ENCODE peak calls at places on chromosomes 2 and 18, in ten cellular contexts. C is lower lobe of right lung; I is PC-3; B is neural progenitor cell; M is hepatocyte; F is stomach; U is cardiac muscle cell; S is IMR-90; N is CD8-positive, alpha-beta T cell; V is upper lobe of right lung. Z is an unnamed sample. For H3K27me3 and H3K4me1, the result is how much of the 10 kb centered on the place peaks cover.

GRCh38 chr18:73340135-73340934 is 472.5 kb upstream of the NETO1 start:
- DNase-seq in N (no peak), B (no peak), V (no peak), U (no peak), C (no peak), I (peak), M (no peak), F (no peak), S (peak), Z (no peak)

GRCh38 chr18:26540041-26540628 is 8.2 kb downstream of the KCTD1 start:
- DNase-seq in S (no peak), U (no peak), F (no peak), B (no peak), I (peak), V (no peak), N (no peak), M (no peak), C (no peak), Z (no peak)

GRCh38 chr2:24978661-24979060 is 6.9 kb upstream of the DNAJC27 start:
- DNase-seq in F (no peak), S (no peak), M (no peak), B (no peak), C (no peak), U (no peak), V (no peak), N (no peak), I (no peak), Z (no peak)

GRCh38 chr2:187302146-187302545 is 145.9 kb downstream of the CALCRL start:
- DNase-seq in F (no peak), S (peak), M (no peak), V (no peak), U (no peak), C (no peak), I (no peak), N (no peak), B (no peak), Z (no peak)

GRCh38 chr18:4096501-4096900 is 358.6 kb downstream of the DLGAP1 start:
- DNase-seq in C (no peak), F (no peak), B (no peak), M (peak), S (peak), N (no peak), I (no peak), U (no peak), V (no peak), Z (no peak)

GRCh38 chr18:76275913-76276312 is 219.1 kb downstream of the ZNF516 start:
- DNase-seq in I (no peak), F (no peak), M (no peak), B (no peak), C (no peak), V (no peak), U (no peak), S (no peak), N (no peak), Z (no peak)

GRCh38 chr2:45826889-45827635 is 175.6 kb downstream of the PRKCE start:
- DNase-seq in U (no peak), I (peak), F (peak), S (peak), M (peak), N (no peak), B (no peak), C (no peak), V (no peak), Z (no peak)

GRCh38 chr2:46776687-46777327 is 138.8 kb downstream of the MCFD2 start:
- DNase-seq in V (no peak), N (peak), S (peak), I (peak), F (peak), M (peak), C (peak), B (peak), U (peak), Z (peak)

GRCh38 chr18:13369756-13370510 is 151.4 kb downstream of the LDLRAD4 start:
- DNase-seq in N (no peak), B (no peak), M (peak), I (no peak), F (no peak), S (no peak), V (no peak), U (no peak), C (no peak), Z (peak)

GRCh38 chr2:225056330-225057073 is 14.2 kb upstream of the DOCK10 start:
- DNase-seq in N (peak), V (no peak), U (no peak), B (no peak), M (no peak), F (no peak), C (no peak), S (peak), I (peak), Z (no peak)

GRCh38 chr2:2914252-2914651 is 463.4 kb downstream of the EIPR1 start:
- DNase-seq in F (no peak), I (no peak), V (no peak), N (peak), B (no peak), M (no peak), U (no peak), C (no peak), S (no peak), Z (no peak)

GRCh38 chr2:170715932-170716777 is 1.0 kb downstream of the SP5 start:
- DNase-seq in C (no peak), V (peak), M (peak), U (no peak), F (peak), B (peak), N (no peak), I (no peak), S (no peak), Z (peak)

GRCh38 chr18:73638709-73639108 is 508.9 kb downstream of the FBXO15 start:
- DNase-seq in M (no peak), V (no peak), C (no peak), B (no peak), I (peak), S (peak), U (no peak), F (no peak), N (no peak), Z (no peak)

GRCh38 chr2:96399342-96400048 is 63.9 kb downstream of the NCAPH start:
- DNase-seq in S (no peak), N (no peak), F (no peak), V (peak), B (peak), M (no peak), U (no peak), I (no peak), C (no peak), Z (no peak)

GRCh38 chr2:150204449-150204848 is 283.0 kb downstream of the RND3 start:
- DNase-seq in C (no peak), M (peak), B (no peak), N (no peak), I (peak), F (no peak), V (no peak), U (no peak), S (peak), Z (no peak)

GRCh38 chr2:197079832-197080555 is 153.5 kb upstream of the PGAP1 start:
- DNase-seq in V (no peak), M (no peak), S (peak), B (peak), F (no peak), I (peak), C (no peak), N (no peak), U (no peak), Z (no peak)

GRCh38 chr2:134218928-134219707 is 34.8 kb upstream of the MGAT5 start:
- DNase-seq in F (no peak), S (no peak), U (no peak), N (peak), I (no peak), B (no peak), M (peak), C (peak), V (peak), Z (peak)

GRCh38 chr2:27890146-27891062 is at the start of the genes BABAM2 and RBKS:
- DNase-seq in C (peak), S (peak), V (peak), N (peak), B (peak), M (peak), U (peak), I (peak), F (peak), Z (peak)

GRCh38 chr2:52976132-52976949 is 791.3 kb upstream of the CHAC2 start:
- DNase-seq in V (no peak), N (no peak), I (peak), B (peak), M (peak), F (no peak), C (no peak), S (peak), U (peak), Z (peak)

GRCh38 chr18:54254265-54254758 is 15.0 kb upstream of the POLI start:
- DNase-seq in V (no peak), M (peak), U (no peak), S (peak), B (no peak), C (no peak), F (no peak), N (no peak), I (peak), Z (peak)

GRCh38 chr2:73033142-73033765 is 38.3 kb downstream of the SFXN5 start:
- DNase-seq in M (no peak), U (no peak), N (no peak), I (no peak), C (no peak), S (no peak), V (no peak), F (no peak), B (no peak), Z (no peak)

GRCh38 chr18:76730901-76731300 is 91.5 kb upstream of the ZNF236 start:
- DNase-seq in V (no peak), C (no peak), N (no peak), M (no peak), U (no peak), S (no peak), B (no peak), F (no peak), I (no peak), Z (no peak)

GRCh38 chr2:173028141-173028540 is 47.5 kb upstream of the MAP3K20 start:
- DNase-seq in I (no peak), C (no peak), B (no peak), V (no peak), S (no peak), M (no peak), F (no peak), U (peak), N (no peak), Z (no peak)

GRCh38 chr2:222292113-222292737 is 6.6 kb downstream of the PAX3 start:
- DNase-seq in F (no peak), S (no peak), I (no peak), B (peak), N (no peak), V (no peak), C (no peak), M (no peak), U (no peak), Z (peak)

GRCh38 chr2:239809391-239809790 is 215.8 kb downstream of the NDUFA10 start:
- DNase-seq in I (no peak), N (no peak), C (no peak), V (peak), U (no peak), F (peak), S (no peak), B (no peak), M (no peak), Z (peak)

GRCh38 chr2:135703300-135703699 is 38.4 kb upstream of the UBXN4 start:
- DNase-seq in N (no peak), C (no peak), F (no peak), I (no peak), U (no peak), V (no peak), B (no peak), M (no peak), S (no peak), Z (no peak)

GRCh38 chr2:163610817-163611556 is 124.8 kb downstream of the FIGN start:
- DNase-seq in V (no peak), C (no peak), I (peak), F (no peak), U (no peak), S (no peak), B (peak), M (peak), N (no peak), Z (peak)

GRCh38 chr2:26922638-26923466 is 47.6 kb upstream of the MAPRE3 start:
- DNase-seq in N (peak), V (no peak), F (peak), U (peak), M (peak), I (peak), C (no peak), S (peak), B (peak), Z (peak)

GRCh38 chr2:133264951-133265949 is 303.0 kb downstream of the NCKAP5 start:
- DNase-seq in U (peak), M (peak), I (peak), F (peak), B (peak), N (no peak), C (peak), S (no peak), V (peak), Z (peak)

GRCh38 chr2:3344897-3345296 is 32.7 kb downstream of the EIPR1 start:
- DNase-seq in S (no peak), C (no peak), N (no peak), U (no peak), B (no peak), I (no peak), V (peak), F (no peak), M (no peak), Z (no peak)

GRCh38 chr2:237167038-237167437 is 81.3 kb downstream of the COPS8 start:
- DNase-seq in M (no peak), I (no peak), B (no peak), N (no peak), S (no peak), C (no peak), F (no peak), V (no peak), U (no peak), Z (no peak)

GRCh38 chr2:99856119-99856518 is 286.3 kb downstream of the AFF3 start:
- DNase-seq in M (no peak), U (no peak), N (no peak), F (no peak), I (no peak), V (no peak), S (no peak), B (no peak), C (no peak), Z (no peak)

GRCh38 chr2:180012523-180012922 is 5.4 kb upstream of the CWC22 start:
- DNase-seq in U (no peak), B (no peak), V (no peak), N (no peak), C (no peak), S (peak), M (no peak), I (peak), F (no peak), Z (no peak)

GRCh38 chr2:197613509-197613987 is 61.8 kb downstream of the RFTN2 start:
- DNase-seq in S (peak), C (no peak), F (no peak), M (peak), B (no peak), V (no peak), I (peak), U (no peak), N (no peak), Z (no peak)

GRCh38 chr2:20125616-20126015 is 74.2 kb upstream of the LAPTM4A start:
- DNase-seq in U (no peak), N (no peak), V (no peak), S (no peak), M (no peak), B (no peak), F (no peak), C (no peak), I (no peak), Z (no peak)

GRCh38 chr2:237627463-237628321 is at the start of gene LRRFIP1:
- DNase-seq in U (peak), B (peak), I (peak), V (peak), M (peak), C (no peak), S (no peak), N (no peak), F (peak), Z (peak)

GRCh38 chr2:159076233-159076632 is 107.8 kb downstream of the TANC1 start:
- DNase-seq in M (no peak), S (peak), C (no peak), V (no peak), B (no peak), I (peak), N (no peak), F (no peak), U (no peak), Z (no peak)

GRCh38 chr2:67524236-67524635 is 127.1 kb downstream of the ETAA1 start:
- DNase-seq in I (no peak), C (no peak), F (no peak), B (no peak), N (no peak), S (no peak), U (no peak), V (no peak), M (no peak), Z (no peak)

GRCh38 chr2:113266431-113266830 is 12.3 kb downstream of the PAX8 start:
- DNase-seq in V (no peak), B (no peak), I (no peak), S (no peak), F (no peak), C (no peak), M (no peak), N (no peak), U (no peak), Z (no peak)

GRCh38 chr2:113260930-113261329 is 17.8 kb downstream of the PAX8 start:
- DNase-seq in F (no peak), S (no peak), I (no peak), M (no peak), V (no peak), B (peak), U (no peak), C (no peak), N (no peak), Z (no peak)

GRCh38 chr2:113268621-113269360 is 9.9 kb downstream of the PAX8 start:
- DNase-seq in N (no peak), I (no peak), M (no peak), S (no peak), C (no peak), B (no peak), F (no peak), U (no peak), V (no peak), Z (no peak)

GRCh38 chr2:113263546-113263945 is 15.2 kb downstream of the PAX8 start:
- DNase-seq in M (no peak), C (no peak), I (no peak), B (no peak), S (no peak), N (no peak), V (no peak), U (no peak), F (no peak), Z (no peak)

GRCh38 chr2:113264713-113265403 is 13.9 kb downstream of the PAX8 start:
- DNase-seq in N (no peak), V (no peak), F (no peak), B (no peak), I (no peak), M (no peak), C (no peak), S (no peak), U (no peak), Z (no peak)
- H3K27me3 ChIP-seq in N (under half), V (under half), F (under half), B (half or more), I (under half), M (under half), C (under half), S (half or more), U (half or more), Z (half or more)

GRCh38 chr2:142602418-142602989 is 275.0 kb upstream of the KYNU start:
- DNase-seq in S (no peak), V (no peak), I (no peak), F (no peak), U (no peak), B (no peak), N (no peak), C (no peak), M (no peak), Z (no peak)

GRCh38 chr2:142599504-142599903 is 278.0 kb upstream of the KYNU start:
- DNase-seq in F (no peak), U (no peak), C (no peak), N (no peak), B (no peak), S (no peak), V (no peak), M (no peak), I (peak), Z (no peak)

GRCh38 chr2:142601794-142602193 is 275.7 kb upstream of the KYNU start:
- DNase-seq in V (no peak), I (no peak), C (no peak), F (no peak), S (no peak), U (no peak), M (no peak), B (peak), N (no peak), Z (no peak)

GRCh38 chr2:142603761-142604160 is 273.7 kb upstream of the KYNU start:
- DNase-seq in N (no peak), S (no peak), C (no peak), B (no peak), V (no peak), U (no peak), F (no peak), M (no peak), I (peak), Z (no peak)
- TF ChIP-seq CTCF in N (no peak), S (peak), C (no peak), B (peak), V (no peak), U (no peak), F (no peak), M (peak), I (peak), Z (peak)

GRCh38 chr2:240982821-240983281 is 15.6 kb upstream of the SNED1 start:
- DNase-seq in I (no peak), U (no peak), N (no peak), F (no peak), C (peak), M (no peak), V (no peak), S (no peak), B (no peak), Z (no peak)
- H3K4me1 ChIP-seq in I (under half), U (under half), N (under half), F (under half), C (under half), M (under half), V (under half), S (under half), B (under half), Z (under half)

DNA sequence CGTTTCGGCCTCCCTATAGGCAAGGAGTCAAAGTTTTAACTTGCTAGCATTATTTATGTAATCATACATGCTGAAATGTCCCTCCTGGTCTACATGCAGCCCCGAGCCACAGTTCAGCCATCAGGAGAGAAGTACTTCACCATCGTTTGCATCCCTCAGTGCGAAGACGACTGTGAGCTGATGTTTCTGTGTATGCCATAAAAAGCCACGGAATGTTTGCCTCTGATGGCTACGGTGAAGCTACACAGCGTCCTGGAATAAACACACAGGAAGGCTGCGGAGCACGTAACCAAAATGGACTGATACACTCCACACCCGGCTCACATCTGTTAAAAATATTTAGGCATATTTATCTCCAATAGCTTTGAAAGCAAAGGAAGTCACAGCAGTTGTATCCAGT is 4.3 kb upstream of the SALL3 start:
- DNase-seq in M (no peak), V (no peak), U (no peak), B (peak), S (no peak), I (no peak), C (no peak), F (no peak), N (no peak), Z (peak)
- H3K27me3 ChIP-seq in M (half or more), V (half or more), U (half or more), B (half or more), S (half or more), I (under half), C (half or more), F (under half), N (under half), Z (half or more)

DNA sequence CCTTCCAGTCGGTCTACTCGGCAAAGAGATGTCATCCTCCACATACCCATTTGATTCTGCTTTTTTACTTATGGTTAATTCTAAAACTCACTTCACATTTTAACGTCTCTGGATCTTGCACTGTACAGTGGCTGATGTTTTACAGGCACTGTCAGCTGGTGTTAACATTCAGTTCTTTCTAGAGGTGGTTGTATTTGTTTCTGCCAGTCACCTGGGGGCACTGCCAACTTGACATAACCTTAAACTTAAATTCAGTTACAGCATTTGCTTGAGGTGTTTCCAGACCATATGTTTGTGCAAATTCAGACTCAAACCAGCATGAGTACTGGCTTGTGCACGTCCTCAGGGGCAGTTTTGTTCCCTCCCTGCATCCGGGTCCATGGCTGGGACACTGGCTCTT is 5.3 kb upstream of the TMEM185B start:
- DNase-seq in M (no peak), I (peak), V (no peak), F (no peak), U (no peak), C (no peak), N (no peak), S (no peak), B (no peak), Z (no peak)
- TF ChIP-seq CTCF in M (no peak), I (peak), V (no peak), F (no peak), U (no peak), C (no peak), N (no peak), S (no peak), B (no peak), Z (no peak)